ENCODE peak calls at places on chromosome 2, in seven cellular contexts. H is naive thymus-derived CD4-positive, alpha-beta T cell; K is posterior vena cava; S is DMS153; D is GM23248; O is caudate nucleus; B is spleen. P is an unnamed sample.

GRCh38 chr2:30366199-30366691 is 80.8 kb upstream of the LCLAT1 start:
- DNase-seq in H (peak), K (no peak), S (no peak), D (peak), O (no peak), B (no peak), P (peak)

GRCh38 chr2:8550481-8550880 is 131.4 kb upstream of the ID2 start:
- DNase-seq in H (no peak), K (peak), S (no peak), D (no peak), O (no peak), B (peak), P (no peak)

GRCh38 chr2:8575810-8576423 is 105.9 kb upstream of the ID2 start:
- DNase-seq in H (no peak), K (no peak), S (no peak), D (no peak), O (peak), B (no peak), P (no peak)

GRCh38 chr2:14344355-14344754 is 288.2 kb upstream of the LRATD1 start:
- DNase-seq in H (no peak), K (no peak), S (no peak), D (no peak), O (no peak), B (no peak), P (no peak)

GRCh38 chr2:15222856-15223255 is 338.3 kb downstream of the NBAS start:
- DNase-seq in H (no peak), K (no peak), S (no peak), D (peak), O (no peak), B (no peak), P (no peak)

GRCh38 chr2:3645745-3646389 is 12.1 kb upstream of the ALLC start:
- DNase-seq in H (no peak), K (peak), S (no peak), D (no peak), O (no peak), B (peak), P (no peak)

GRCh38 chr2:109066917-109067828 is 61.8 kb upstream of the SH3RF3 start:
- DNase-seq in H (no peak), K (no peak), S (no peak), D (no peak), O (peak), B (peak), P (no peak)

GRCh38 chr2:26352892-26353291 is 6.3 kb upstream of the ADGRF3 start:
- DNase-seq in H (no peak), K (no peak), S (no peak), D (peak), O (peak), B (no peak), P (peak)

GRCh38 chr2:67526283-67526682 is 129.2 kb downstream of the ETAA1 start:
- DNase-seq in H (no peak), K (no peak), S (no peak), D (peak), O (no peak), B (no peak), P (peak)

P was measured in M059J.